ENCODE peak calls at places on chromosomes 6 and 20, in four cellular contexts. One of them, this sample, is unnamed.

GRCh38 chr6:46184114-46184513 is 13.3 kb upstream of the ENPP5 start:
- DNase-seq in GM12878: no peak
- DNase-seq in stomach: no peak
- DNase-seq in esophagus squamous epithelium: no peak
- DNase-seq in this sample: no peak

GRCh38 chr6:139099984-139100383 is 34.9 kb upstream of the HECA start:
- DNase-seq in GM12878: peak; percentile 57
- DNase-seq in stomach: no peak
- DNase-seq in esophagus squamous epithelium: no peak
- DNase-seq in this sample: no peak

GRCh38 chr6:41939091-41939847 is 2.3 kb downstream of the CCND3 start:
- DNase-seq in GM12878: no peak
- DNase-seq in stomach: peak; percentile 30
- DNase-seq in esophagus squamous epithelium: no peak
- DNase-seq in this sample: no peak

GRCh38 chr6:20279051-20279450 is 66.8 kb upstream of the MBOAT1 start:
- DNase-seq in GM12878: no peak
- DNase-seq in stomach: no peak
- DNase-seq in esophagus squamous epithelium: no peak
- DNase-seq in this sample: no peak

GRCh38 chr6:45569210-45569945 is 191.6 kb upstream of the SUPT3H start:
- DNase-seq in GM12878: no peak
- DNase-seq in stomach: no peak
- DNase-seq in esophagus squamous epithelium: no peak
- DNase-seq in this sample: no peak

GRCh38 chr6:150086026-150086425 is 17.1 kb upstream of the ULBP3 start:
- DNase-seq in GM12878: no peak
- DNase-seq in stomach: no peak
- DNase-seq in esophagus squamous epithelium: no peak
- DNase-seq in this sample: no peak

GRCh38 chr6:136012198-136012884 is 160.8 kb downstream of the PDE7B start:
- DNase-seq in GM12878: no peak
- DNase-seq in stomach: no peak
- DNase-seq in esophagus squamous epithelium: no peak
- DNase-seq in this sample: no peak

GRCh38 chr6:33868143-33868542 is 64.3 kb upstream of the MLN start:
- DNase-seq in GM12878: no peak
- DNase-seq in stomach: no peak
- DNase-seq in esophagus squamous epithelium: no peak
- DNase-seq in this sample: no peak

GRCh38 chr20:53622247-53623114 is 28.8 kb upstream of the ZNF217 start:
- DNase-seq in GM12878: peak; percentile 38
- DNase-seq in stomach: peak; percentile 26
- DNase-seq in esophagus squamous epithelium: no peak
- DNase-seq in this sample: no peak

GRCh38 chr6:33549196-33549595 is 30.9 kb downstream of the BAK1 start:
- DNase-seq in GM12878: no peak
- DNase-seq in stomach: no peak
- DNase-seq in esophagus squamous epithelium: no peak
- DNase-seq in this sample: no peak

GRCh38 chr6:97189767-97190166 is 93.2 kb downstream of the MMS22L start:
- DNase-seq in GM12878: no peak
- DNase-seq in stomach: no peak
- DNase-seq in esophagus squamous epithelium: no peak
- DNase-seq in this sample: peak; percentile 78

GRCh38 chr20:10652660-10653191 is 21.1 kb downstream of the JAG1 start:
- DNase-seq in GM12878: no peak
- DNase-seq in stomach: no peak
- DNase-seq in esophagus squamous epithelium: no peak
- DNase-seq in this sample: no peak

GRCh38 chr6:168937061-168937460 is 316.6 kb downstream of the THBS2 start:
- DNase-seq in GM12878: no peak
- DNase-seq in stomach: no peak
- DNase-seq in esophagus squamous epithelium: no peak
- DNase-seq in this sample: no peak

This sample was measured in SK-N-MC.